ENCODE peak calls at places on chromosomes 11 and 22, in five cellular contexts. A is CD8-positive, alpha-beta T cell; T is effector memory CD4-positive, alpha-beta T cell; K is cardiac muscle cell; R is PC-3. C is an unnamed sample. For H3K4me1, the result is how much of the 10 kb centered on the place peaks cover.

GRCh38 chr22:45999379-45999971 is 22.5 kb upstream of the WNT7B start:
- DNase-seq in A (no peak), T (no peak), K (no peak), R (no peak), C (no peak)

GRCh38 chr22:29801153-29801552 is 34.0 kb downstream of the UQCR10 start:
- DNase-seq in A (no peak), T (no peak), K (peak), R (no peak), C (no peak)

GRCh38 chr11:103993502-103993901 is 42.9 kb upstream of the DDI1 start:
- DNase-seq in A (no peak), T (no peak), K (no peak), R (no peak), C (no peak)

GRCh38 chr22:38172016-38172431 is 9.6 kb downstream of the PLA2G6 start:
- DNase-seq in A (no peak), T (no peak), K (no peak), R (no peak), C (peak)

GRCh38 chr11:13061294-13061990 is 52.3 kb downstream of the RASSF10 start:
- DNase-seq in A (no peak), T (no peak), K (peak), R (no peak), C (no peak)

GRCh38 chr11:110862407-110862806 is 150.2 kb upstream of the ARHGAP20 start:
- DNase-seq in A (no peak), T (no peak), K (no peak), R (no peak), C (no peak)

GRCh38 chr11:123601136-123601535 is 53.3 kb downstream of the SCN3B start:
- DNase-seq in A (no peak), T (no peak), K (peak), R (no peak), C (no peak)

GRCh38 chr11:127074151-127074761 is 73.7 kb upstream of the KIRREL3 start:
- DNase-seq in A (no peak), T (no peak), K (peak), R (peak), C (peak)

GRCh38 chr22:31089101-31090100 is 8.3 kb downstream of the SMTN start:
- DNase-seq in A (no peak), T (peak), K (peak), R (no peak), C (no peak)

GRCh38 chr11:128232588-128232987 is 354.8 kb downstream of the ETS1 start:
- DNase-seq in A (no peak), T (no peak), K (no peak), R (no peak), C (no peak)

GRCh38 chr11:8787372-8787771 is 104.8 kb downstream of the RPL27A start:
- DNase-seq in A (no peak), T (no peak), K (no peak), R (no peak), C (no peak)

GRCh38 chr11:73140213-73141030 is 1.7 kb downstream of the FCHSD2 start:
- DNase-seq in A (no peak), T (no peak), K (peak), R (peak), C (no peak)

GRCh38 chr22:35838849-35839646 is 121.4 kb downstream of the APOL5 start:
- DNase-seq in A (no peak), T (no peak), K (peak), R (peak), C (no peak)

GRCh38 chr22:49321477-49322055 is 506.1 kb downstream of the BRD1 start:
- DNase-seq in A (no peak), T (no peak), K (no peak), R (no peak), C (no peak)

GRCh38 chr22:23071163-23072034 is 1.1 kb downstream of the GNAZ start:
- DNase-seq in A (no peak), T (no peak), K (no peak), R (no peak), C (no peak)

GRCh38 chr22:46076651-46077339 is 73.5 kb upstream of the PPARA start:
- DNase-seq in A (no peak), T (no peak), K (peak), R (peak), C (peak)

GRCh38 chr22:44192098-44192810 is 11.5 kb downstream of the PARVG start:
- DNase-seq in A (no peak), T (no peak), K (peak), R (peak), C (no peak)
- H3K4me1 ChIP-seq in A (under half), T (under half), K (under half), R (under half), C (under half)

GRCh38 chr22:24501366-24502005 is 6.4 kb downstream of the UPB1 start:
- DNase-seq in A (no peak), T (no peak), K (no peak), R (no peak), C (no peak)

GRCh38 chr22:24503851-24504170 is 8.7 kb downstream of the UPB1 start:
- DNase-seq in A (no peak), T (no peak), K (no peak), R (no peak), C (no peak)

GRCh38 chr22:24503137-24503850 is 8.2 kb downstream of the UPB1 start:
- DNase-seq in A (peak), T (peak), K (peak), R (peak), C (no peak)

GRCh38 chr22:24500251-24500820 is 5.2 kb downstream of the UPB1 start:
- DNase-seq in A (no peak), T (no peak), K (no peak), R (no peak), C (peak)

GRCh38 chr22:24502540-24502939 is 7.4 kb downstream of the UPB1 start:
- DNase-seq in A (no peak), T (no peak), K (no peak), R (no peak), C (no peak)
- H3K4me1 ChIP-seq in A (under half), T (under half), K (under half), R (under half), C (under half)

GRCh38 chr11:70210516-70210915 is 7.4 kb downstream of the FADD start:
- DNase-seq in A (no peak), T (no peak), K (no peak), R (no peak), C (no peak)
- H3K4me1 ChIP-seq in A (under half), T (under half), K (under half), R (under half), C (under half)

DNA sequence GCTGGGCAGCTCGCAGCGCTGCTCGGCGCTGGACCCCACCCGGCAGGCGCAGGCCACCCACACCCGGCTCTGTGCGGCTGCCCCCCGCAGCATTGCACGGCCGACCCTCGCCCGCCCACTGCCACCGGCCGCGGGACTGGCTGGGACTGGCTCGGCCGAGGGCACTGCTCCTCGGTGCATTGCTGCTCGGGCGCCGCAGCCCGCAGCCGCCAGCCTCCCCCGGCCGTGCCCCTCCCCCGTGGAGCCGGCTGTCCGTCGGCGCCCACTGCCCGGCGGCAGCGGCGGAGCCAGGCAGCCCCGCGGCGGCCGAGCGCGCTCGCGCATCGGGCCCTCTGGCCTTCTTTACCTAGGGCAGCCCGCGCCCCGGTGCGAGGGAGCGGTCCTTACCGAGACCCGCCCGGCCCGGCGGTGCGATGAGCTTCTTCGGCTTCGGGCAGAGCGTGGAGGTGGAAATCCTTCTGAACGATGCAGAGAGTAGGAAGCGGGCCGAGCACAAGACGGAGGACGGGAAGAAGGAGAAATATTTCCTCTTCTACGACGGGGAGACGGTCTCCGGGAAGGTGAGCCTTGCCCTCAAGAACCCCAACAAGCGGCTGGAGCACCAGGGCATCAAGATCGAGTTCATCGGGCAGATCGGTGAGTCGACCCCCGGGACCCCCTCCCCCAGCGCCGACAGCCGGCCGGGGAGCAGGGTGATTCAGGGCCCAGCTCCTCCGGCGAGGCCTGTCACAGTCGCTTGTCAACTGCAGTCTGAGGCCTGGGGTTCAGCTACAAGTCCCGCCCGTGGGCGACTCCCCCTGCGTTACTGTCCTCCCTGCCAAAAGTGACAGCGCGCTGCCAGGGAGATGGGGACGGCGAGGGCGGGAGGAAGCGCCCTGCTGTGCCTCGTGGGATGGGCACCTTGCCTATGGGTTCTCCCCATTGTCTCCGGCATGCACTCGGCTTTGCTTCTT is 515 bp downstream of the VPS26B start:
- DNase-seq in A (peak), T (peak), K (peak), R (peak), C (peak)
- H3K4me1 ChIP-seq in A (half or more), T (under half), K (under half), R (under half), C (under half)

DNA sequence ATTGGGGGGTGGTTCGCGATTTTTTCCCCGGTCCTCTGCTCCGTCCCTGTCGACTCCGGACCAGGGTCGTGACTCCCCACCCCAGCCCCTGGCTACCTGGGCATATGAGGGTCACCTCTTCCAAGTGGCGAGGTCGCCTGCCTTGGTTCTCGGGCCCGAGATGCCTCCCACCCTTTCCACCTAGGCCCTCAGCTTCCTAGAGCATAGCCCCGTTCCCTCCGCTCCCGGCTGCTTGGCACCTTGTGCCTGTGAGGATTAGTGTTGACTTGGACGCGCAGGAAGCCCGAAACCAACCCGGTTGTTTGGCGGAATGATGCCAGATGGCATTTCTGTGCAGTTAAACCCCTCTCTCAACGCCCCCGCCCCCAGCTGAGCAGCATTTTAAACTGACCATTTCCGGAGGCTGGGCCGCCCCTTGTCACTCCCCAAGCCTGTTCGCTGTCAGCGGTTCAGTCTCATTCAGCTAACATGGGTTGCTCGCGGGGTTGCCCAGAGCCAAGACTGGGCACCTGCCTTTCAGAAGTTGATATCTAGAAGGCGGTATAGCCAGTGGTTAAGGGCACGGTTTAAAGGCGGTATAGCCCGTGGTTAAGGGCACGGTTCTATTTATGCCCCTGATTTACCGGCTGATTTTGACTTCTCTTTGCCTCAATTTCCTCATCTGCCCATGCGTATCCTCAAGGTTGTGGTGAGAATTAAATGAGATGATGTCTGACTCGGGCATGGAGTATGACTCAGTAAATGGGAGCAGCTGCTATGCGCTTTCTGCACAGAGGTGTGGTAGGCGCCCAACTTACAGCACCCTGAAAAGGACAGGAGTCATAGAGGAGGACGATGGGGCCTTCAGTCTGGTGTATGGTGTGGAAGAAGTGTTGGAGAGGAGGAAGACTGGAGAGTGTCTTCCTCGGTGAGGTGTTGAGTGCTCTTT is 639 bp downstream of the INCENP start:
- DNase-seq in A (peak), T (no peak), K (peak), R (peak), C (peak)
- H3K4me1 ChIP-seq in A (under half), T (under half), K (under half), R (under half), C (under half)